ENCODE peak calls at places on chromosomes 13 and 19, in four cellular contexts. L is A549, D is tibial nerve, P is heart right ventricle. O is an unnamed sample.

GRCh38 chr13:87656311-87656710 is 14.9 kb upstream of the SLITRK5 start:
- DNase-seq in L (no peak), D (no peak), P (no peak), O (no peak)

GRCh38 chr13:59766236-59766635 is 397.5 kb downstream of the DIAPH3 start:
- DNase-seq in L (no peak), D (no peak), P (no peak), O (no peak)

GRCh38 chr19:23996549-23996948 is 81.9 kb downstream of the ZNF726 start:
- DNase-seq in L (peak), D (no peak), P (no peak), O (peak)

GRCh38 chr13:82800391-82800790 is 1081.9 kb downstream of the SLITRK1 start:
- DNase-seq in L (no peak), D (no peak), P (no peak), O (no peak)

GRCh38 chr19:17041994-17042393 is 15.4 kb upstream of the CPAMD8 start:
- DNase-seq in L (no peak), D (no peak), P (peak), O (no peak)

GRCh38 chr13:77696006-77696862 is 1.3 kb upstream of the SLAIN1 start:
- DNase-seq in L (no peak), D (no peak), P (no peak), O (peak)

GRCh38 chr19:16327501-16327900 is 2.9 kb downstream of the KLF2 start:
- DNase-seq in L (no peak), D (no peak), P (no peak), O (no peak)

GRCh38 chr13:91398413-91399188 is at the start of gene GPC5:
- DNase-seq in L (peak), D (peak), P (peak), O (peak)

GRCh38 chr19:34838248-34838647 is 65.2 kb upstream of the ZNF599 start:
- DNase-seq in L (peak), D (no peak), P (no peak), O (no peak)

DNA sequence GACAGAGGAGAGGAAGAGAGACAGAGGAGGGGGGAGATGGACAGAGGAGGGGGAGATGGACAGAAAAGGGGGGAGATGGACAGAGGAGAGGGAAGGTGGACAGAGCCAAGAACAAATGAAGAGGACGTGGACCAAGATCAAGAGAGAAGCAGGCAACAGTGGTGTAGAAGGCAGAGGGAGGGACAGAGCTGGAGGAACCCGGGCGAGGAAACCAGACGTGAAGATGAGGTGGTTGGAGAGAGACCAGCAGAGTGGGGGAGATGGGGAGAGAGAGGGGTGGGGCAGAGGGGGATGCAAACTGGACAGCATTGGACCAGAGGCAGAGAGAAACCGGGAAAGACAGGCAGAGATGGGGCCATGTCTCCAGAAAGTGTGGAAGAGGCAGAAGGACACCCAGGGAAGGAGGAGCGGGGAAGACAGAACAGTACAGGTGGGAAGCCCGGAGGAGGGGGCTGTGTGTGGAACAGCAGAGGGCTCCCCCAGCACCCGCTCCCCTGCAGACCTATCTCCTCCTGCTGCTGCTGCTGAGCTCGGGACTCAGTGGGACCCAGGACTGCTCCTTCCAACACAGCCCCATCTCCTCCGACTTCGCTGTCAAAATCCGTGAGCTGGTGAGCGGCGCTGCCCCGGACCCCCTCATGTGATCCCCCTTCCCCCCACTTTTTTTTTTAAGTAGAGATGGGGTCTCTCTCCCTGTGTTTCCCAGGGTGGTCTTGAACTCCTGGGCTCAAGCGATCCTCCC is 1.3 kb downstream of the FLT3LG start:
- DNase-seq in L (no peak), D (no peak), P (no peak), O (no peak)
- H3K4me3 ChIP-seq in L (no peak), D (peak), P (no peak), O (peak)

DNA sequence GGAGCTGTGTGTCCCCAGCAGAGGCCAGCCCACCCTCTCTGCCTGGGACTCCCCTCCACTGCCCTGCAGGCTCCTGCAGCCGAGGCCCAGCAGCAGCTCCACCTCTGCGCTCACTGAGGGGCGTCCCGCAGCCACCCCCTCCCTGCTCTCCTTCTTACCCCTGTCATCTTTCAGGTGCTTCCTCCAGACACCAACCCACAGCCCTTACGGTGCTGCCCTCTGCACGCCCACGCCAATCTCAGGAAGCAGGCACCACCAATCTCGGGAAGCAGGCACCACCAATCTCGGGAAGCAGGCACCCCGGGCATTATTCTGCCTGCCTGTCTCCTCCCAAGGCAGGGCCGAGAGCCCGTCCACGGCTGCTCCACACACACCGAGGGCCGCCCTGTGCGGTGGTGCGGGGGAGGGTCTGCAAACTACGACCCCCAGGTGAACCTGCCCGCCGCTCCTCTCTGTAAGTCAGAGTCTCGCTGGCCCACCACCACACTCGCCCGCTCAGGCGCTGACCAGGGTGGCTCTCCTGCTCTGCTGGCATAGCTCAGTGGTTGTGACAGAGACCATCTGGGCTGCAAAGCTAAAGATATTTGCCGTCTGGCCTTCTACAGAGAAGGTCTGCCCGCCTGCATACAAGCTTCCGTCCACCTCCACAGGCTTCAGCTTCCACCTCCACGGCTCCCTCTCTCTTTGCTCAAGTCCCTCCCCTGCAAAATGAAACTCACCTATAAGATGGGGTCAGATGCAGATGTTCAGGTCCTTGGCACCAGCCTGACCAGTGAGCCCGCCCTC is 2.9 kb downstream of the LSM7 start:
- DNase-seq in L (no peak), D (no peak), P (no peak), O (no peak)
- H3K4me3 ChIP-seq in L (no peak), D (no peak), P (no peak), O (no peak)

DNA sequence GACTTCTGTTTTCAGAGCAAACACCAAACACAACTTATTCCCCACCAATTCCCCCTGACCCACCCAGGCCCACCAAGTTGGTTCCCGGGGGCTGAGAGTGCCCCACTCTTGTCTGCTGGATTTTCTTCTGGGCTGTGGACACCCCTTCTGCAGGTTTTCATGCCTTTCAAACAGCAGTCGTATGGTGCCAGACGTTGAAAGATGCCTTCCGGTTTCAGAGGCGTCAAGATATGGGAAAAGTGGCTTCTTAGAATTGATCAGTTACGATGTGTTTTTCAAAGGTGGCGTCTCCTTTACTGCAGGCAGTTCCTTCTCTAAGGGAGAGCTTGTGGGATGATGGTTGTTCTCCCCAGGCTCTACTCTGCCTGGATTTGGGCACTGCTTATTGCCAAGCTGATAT is 12.7 kb downstream of the CLEC11A start:
- DNase-seq in L (no peak), D (no peak), P (no peak), O (no peak)
- H3K4me3 ChIP-seq in L (no peak), D (no peak), P (no peak), O (no peak)

GRCh38 chr19:4635763-4636135 is 3.6 kb upstream of the TNFAIP8L1 start:
- DNase-seq in L (no peak), D (no peak), P (no peak), O (no peak)

GRCh38 chr19:4638828-4639530 is at the start of gene TNFAIP8L1:
- DNase-seq in L (peak), D (peak), P (peak), O (peak)

GRCh38 chr19:4636151-4636717 is 3.1 kb upstream of the TNFAIP8L1 start:
- DNase-seq in L (peak), D (peak), P (peak), O (peak)

GRCh38 chr19:4638330-4638729 is 986 bp upstream of the TNFAIP8L1 start:
- DNase-seq in L (no peak), D (no peak), P (peak), O (no peak)

DNA sequence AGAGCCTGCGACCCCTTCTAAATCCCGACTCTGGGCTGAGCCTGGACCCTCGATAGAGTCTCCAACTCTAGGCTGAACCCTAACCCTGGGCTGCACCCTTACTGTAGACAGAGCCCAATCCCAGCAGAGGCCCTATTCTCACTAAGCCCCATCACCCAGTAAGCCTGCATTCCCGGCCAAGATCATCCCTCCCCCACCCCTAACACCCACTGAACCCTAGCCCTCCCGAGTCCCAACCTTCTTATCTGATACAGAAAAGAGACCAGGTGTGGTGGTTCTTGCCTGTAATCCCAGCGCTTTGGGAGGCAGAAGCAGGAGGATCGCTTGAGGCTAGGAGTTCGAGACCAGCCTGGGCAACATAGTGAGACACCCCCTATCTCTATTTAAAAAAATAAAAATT is 2.6 kb upstream of the TNFAIP8L1 start:
- DNase-seq in L (no peak), D (no peak), P (no peak), O (no peak)
- H3K4me3 ChIP-seq in L (no peak), D (no peak), P (peak), O (no peak)

DNA sequence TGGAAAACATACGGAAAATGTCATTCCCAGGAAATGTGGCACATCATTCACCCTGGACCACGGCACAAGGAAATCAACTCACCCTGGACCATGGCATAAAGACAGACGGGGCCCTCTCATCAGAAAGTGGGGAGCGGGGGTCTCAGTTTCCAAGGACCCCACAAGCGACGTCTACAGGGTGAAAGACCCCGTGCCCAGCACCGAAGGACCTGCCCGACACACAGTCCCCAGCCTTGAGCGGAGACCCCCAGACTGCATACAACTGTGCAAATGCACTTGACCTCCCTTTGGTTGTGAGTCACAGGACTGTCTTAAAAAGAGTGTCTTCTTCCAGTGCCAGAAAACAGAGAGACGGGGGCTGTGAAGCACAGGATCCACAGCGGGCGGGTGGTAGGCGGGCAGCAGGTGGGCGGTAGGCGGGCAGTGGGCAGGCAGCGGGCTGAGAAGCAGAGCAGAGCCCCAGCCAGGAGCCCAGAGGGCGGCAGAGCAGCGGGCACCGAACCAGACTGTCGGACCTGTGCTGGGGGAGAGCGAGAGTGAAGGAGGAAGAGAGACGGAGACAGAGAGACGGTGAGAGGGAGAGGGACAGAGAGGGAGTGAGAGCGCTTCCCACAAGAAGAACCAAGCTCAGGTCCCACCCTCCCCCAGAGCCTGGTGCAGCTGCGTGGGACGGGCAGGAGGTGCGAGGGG is 30.4 kb downstream of the RASA3 start:
- DNase-seq in L (no peak), D (peak), P (peak), O (no peak)
- H3K4me3 ChIP-seq in L (no peak), D (no peak), P (no peak), O (no peak)

O was measured in Jurkat, Clone E6-1.